ENCODE peak calls at places on chromosome 14, in nine cellular contexts. V, C, I, R, G, L, K, Z and H are unnamed samples.

GRCh38 chr14:80535171-80535570 is 323.9 kb upstream of the DIO2 start:
- DNase-seq in K (peak), Z (no peak), V (no peak), C (no peak), R (no peak), G (no peak), L (no peak), I (no peak), H (no peak)

GRCh38 chr14:80150301-80150700 is 61.0 kb downstream of the DIO2 start:
- DNase-seq in Z (peak), C (no peak), R (no peak), L (peak), G (no peak), K (no peak), I (no peak), V (peak), H (no peak)

GRCh38 chr14:75298187-75298985 is 19.8 kb downstream of the FOS start:
- DNase-seq in I (no peak), Z (no peak), V (no peak), R (no peak), K (no peak), C (no peak), G (no peak), L (no peak), H (no peak)

GRCh38 chr14:92844220-92844619 is 50.1 kb downstream of the GOLGA5 start:
- DNase-seq in L (no peak), C (no peak), V (no peak), Z (no peak), R (no peak), I (no peak), K (no peak), G (no peak), H (no peak)

GRCh38 chr14:70995671-70996070 is 88.4 kb downstream of the PCNX1 start:
- DNase-seq in Z (no peak), I (no peak), K (peak), L (no peak), V (no peak), R (no peak), G (no peak), C (no peak), H (no peak)

GRCh38 chr14:97584528-97584927 is 787.3 kb downstream of the VRK1 start:
- DNase-seq in L (no peak), R (no peak), V (no peak), K (no peak), G (peak), Z (no peak), I (no peak), C (no peak), H (no peak)

GRCh38 chr14:33791971-33792370 is 158.9 kb downstream of the EGLN3 start:
- DNase-seq in I (no peak), G (no peak), R (no peak), Z (no peak), L (no peak), V (no peak), K (no peak), C (no peak), H (no peak)

GRCh38 chr14:58768977-58769376 is 131.2 kb downstream of the DACT1 start:
- DNase-seq in C (no peak), G (no peak), I (no peak), V (no peak), L (no peak), Z (no peak), R (no peak), K (no peak), H (no peak)

GRCh38 chr14:52950410-52950897 is 396 bp downstream of the FERMT2 start:
- DNase-seq in G (peak), C (peak), I (no peak), L (peak), R (no peak), V (peak), K (peak), Z (peak), H (no peak)

GRCh38 chr14:96058606-96059200 is 19.5 kb downstream of the C14orf132 start:
- DNase-seq in V (no peak), L (no peak), R (no peak), I (no peak), G (no peak), Z (no peak), C (no peak), K (no peak), H (peak)

GRCh38 chr14:103500148-103500990 is 22.3 kb downstream of the CKB start:
- DNase-seq in V (peak), I (peak), R (peak), K (peak), Z (peak), C (peak), L (peak), G (peak), H (no peak)

GRCh38 chr14:64688028-64688427 is 16.2 kb upstream of the PLEKHG3 start:
- DNase-seq in L (no peak), K (no peak), I (no peak), Z (no peak), C (no peak), G (no peak), R (no peak), V (no peak), H (no peak)

GRCh38 chr14:77342726-77343397 is 22.0 kb downstream of the GSTZ1 start:
- DNase-seq in I (no peak), R (no peak), G (no peak), V (no peak), C (no peak), K (no peak), Z (no peak), L (no peak), H (no peak)

GRCh38 chr14:60684203-60684602 is 34.9 kb upstream of the SIX1 start:
- DNase-seq in C (no peak), Z (no peak), V (no peak), R (no peak), L (no peak), I (no peak), K (no peak), G (no peak), H (no peak)

GRCh38 chr14:101476931-101477553 is 84.3 kb upstream of the DIO3 start:
- DNase-seq in I (no peak), L (no peak), R (no peak), G (peak), C (no peak), K (peak), Z (peak), V (no peak), H (no peak)

GRCh38 chr14:77918448-77918847 is 118.5 kb downstream of the ADCK1 start:
- DNase-seq in G (no peak), R (no peak), I (no peak), K (no peak), V (no peak), L (no peak), Z (no peak), C (no peak), H (no peak)

GRCh38 chr14:74491952-74492351 is 1.2 kb downstream of the NPC2 start:
- DNase-seq in C (no peak), G (peak), I (no peak), Z (no peak), L (peak), V (peak), K (peak), R (no peak), H (no peak)

GRCh38 chr14:73833024-73833423 is 18.6 kb upstream of the PTGR2 start:
- DNase-seq in G (no peak), C (no peak), V (no peak), L (no peak), Z (peak), K (no peak), I (no peak), R (no peak), H (no peak)

GRCh38 chr14:24920265-24921080 is 129.5 kb downstream of the STXBP6 start:
- DNase-seq in K (no peak), Z (no peak), V (no peak), R (no peak), L (no peak), C (no peak), I (no peak), G (no peak), H (no peak)

GRCh38 chr14:31876741-31877140 is 200.4 kb upstream of the ARHGAP5 start:
- DNase-seq in G (peak), Z (no peak), C (no peak), R (no peak), I (no peak), K (no peak), V (no peak), L (no peak), H (no peak)

GRCh38 chr14:88296343-88296742 is 26.7 kb downstream of the KCNK10 start:
- DNase-seq in R (no peak), K (no peak), C (no peak), G (no peak), V (no peak), L (no peak), I (no peak), Z (no peak), H (no peak)

GRCh38 chr14:22837059-22837749 is 819 bp downstream of the MMP14 start:
- DNase-seq in R (no peak), Z (no peak), G (no peak), C (no peak), I (no peak), K (peak), V (peak), L (no peak), H (no peak)

GRCh38 chr14:75259510-75259855 is 19.1 kb upstream of the FOS start:
- DNase-seq in R (no peak), V (no peak), L (no peak), G (peak), C (no peak), Z (no peak), I (no peak), K (peak), H (no peak)

GRCh38 chr14:102789349-102789748 is 12.1 kb downstream of the TRAF3 start:
- DNase-seq in L (no peak), V (no peak), Z (no peak), C (no peak), R (no peak), K (no peak), G (no peak), I (no peak), H (no peak)

GRCh38 chr14:34629657-34630529 is at the start of gene SNX6:
- DNase-seq in K (peak), R (peak), L (peak), V (peak), G (peak), C (peak), I (peak), Z (peak), H (peak)

GRCh38 chr14:87334997-87335675 is 657.8 kb downstream of the GALC start:
- DNase-seq in C (no peak), Z (no peak), K (no peak), V (peak), G (peak), R (no peak), L (peak), I (no peak), H (no peak)

GRCh38 chr14:35332517-35333346 is 40.5 kb downstream of the PSMA6 start:
- DNase-seq in R (peak), I (no peak), C (no peak), Z (no peak), L (peak), V (peak), G (no peak), K (peak), H (no peak)

GRCh38 chr14:83255015-83255726 is 1721.5 kb upstream of the SEL1L start:
- DNase-seq in L (no peak), K (no peak), G (no peak), I (no peak), V (no peak), R (no peak), C (no peak), Z (no peak), H (no peak)

GRCh38 chr14:32986791-32987545 is 48.3 kb downstream of the NPAS3 start:
- DNase-seq in L (peak), R (no peak), I (no peak), G (no peak), C (no peak), K (no peak), Z (no peak), V (no peak), H (no peak)

GRCh38 chr14:77459072-77459723 is 1.3 kb downstream of the AHSA1 start:
- DNase-seq in K (peak), R (peak), G (peak), V (peak), Z (peak), L (peak), I (peak), C (peak), H (no peak)

GRCh38 chr14:24630872-24631477 is 3.0 kb downstream of the GZMB start:
- DNase-seq in L (peak), Z (no peak), K (peak), I (no peak), G (no peak), R (no peak), V (peak), C (no peak), H (no peak)

GRCh38 chr14:94941311-94941710 is 171.4 kb upstream of the GSC start:
- DNase-seq in I (no peak), K (no peak), R (no peak), G (no peak), L (no peak), C (no peak), V (no peak), Z (no peak), H (no peak)

GRCh38 chr14:89956294-89957009 is 725 bp downstream of the TDP1 start:
- DNase-seq in G (no peak), V (peak), L (peak), C (peak), R (peak), I (peak), K (peak), Z (peak), H (no peak)

GRCh38 chr14:74235017-74235416 is 4.2 kb upstream of the VSX2 start:
- DNase-seq in V (no peak), C (no peak), G (no peak), R (no peak), Z (no peak), I (no peak), K (no peak), L (no peak), H (no peak)

GRCh38 chr14:24013654-24014514 is 25.2 kb downstream of the DHRS4L2 start:
- DNase-seq in L (peak), C (peak), V (peak), Z (peak), I (peak), K (peak), R (no peak), G (peak), H (no peak)

GRCh38 chr14:67815573-67816235 is 686 bp downstream of the ZFYVE26 start:
- DNase-seq in L (peak), R (no peak), G (peak), K (peak), V (peak), I (no peak), C (no peak), Z (no peak), H (no peak)